ENCODE peak calls at places on chromosomes 5 and 9, in four cellular contexts. U, Z, F and P are unnamed samples.

GRCh38 chr5:84382363-84383295 is 2.1 kb downstream of the EDIL3 start:
- DNase-seq in U (peak; percentile 58), Z (peak; percentile 87), F (peak; percentile 69), P (no peak)

GRCh38 chr9:6024035-6024554 is 8.7 kb upstream of the RANBP6 start:
- DNase-seq in U (no peak), Z (no peak), F (no peak), P (no peak)

GRCh38 chr5:138177936-138178515 is 404 bp downstream of the BRD8 start:
- DNase-seq in U (peak; percentile 33), Z (no peak), F (no peak), P (no peak)

GRCh38 chr5:178074266-178074952 is 38.9 kb upstream of the N4BP3 start:
- DNase-seq in U (no peak), Z (no peak), F (no peak), P (no peak)

GRCh38 chr9:5112646-5113045 is 72.8 kb downstream of the INSL6 start:
- DNase-seq in U (no peak), Z (no peak), F (no peak), P (no peak)

GRCh38 chr5:108529381-108529780 is 147.5 kb upstream of the FBXL17 start:
- DNase-seq in U (peak; percentile 27), Z (no peak), F (no peak), P (no peak)

GRCh38 chr5:89120719-89121118 is 237.7 kb upstream of the MEF2C start:
- DNase-seq in U (peak; percentile 13), Z (no peak), F (no peak), P (no peak)

GRCh38 chr5:149759986-149760699 is 30.0 kb downstream of the PPARGC1B start:
- DNase-seq in U (no peak), Z (no peak), F (no peak), P (no peak)

GRCh38 chr5:171601266-171601881 is 181.9 kb downstream of the FGF18 start:
- DNase-seq in U (no peak), Z (peak; percentile 65), F (peak; percentile 64), P (no peak)

GRCh38 chr5:138305797-138306196 is 25.8 kb downstream of the CDC25C start:
- DNase-seq in U (no peak), Z (no peak), F (no peak), P (no peak)

GRCh38 chr5:154287136-154287535 is 96.6 kb downstream of the GALNT10 start:
- DNase-seq in U (peak; percentile 86), Z (peak; percentile 63), F (peak; percentile 79), P (no peak)

GRCh38 chr9:136020206-136020605 is 59.0 kb upstream of the UBAC1 start:
- DNase-seq in U (no peak), Z (no peak), F (peak; percentile 53), P (no peak)

GRCh38 chr9:95089257-95089873 is 228.1 kb downstream of the FANCC start:
- DNase-seq in U (no peak), Z (no peak), F (no peak), P (no peak)

GRCh38 chr9:91623004-91623403 is 199.4 kb upstream of the NFIL3 start:
- DNase-seq in U (no peak), Z (no peak), F (no peak), P (no peak)

GRCh38 chr9:90124961-90125360 is 517.7 kb downstream of the DIRAS2 start:
- DNase-seq in U (no peak), Z (no peak), F (no peak), P (no peak)

GRCh38 chr9:115250646-115251045 is 132.7 kb upstream of the TNC start:
- DNase-seq in U (peak; percentile 95), Z (no peak), F (no peak), P (no peak)

GRCh38 chr9:92650839-92651621 is 18.9 kb downstream of the IPPK start:
- DNase-seq in U (peak; percentile 93), Z (no peak), F (peak; percentile 46), P (no peak)

DNA sequence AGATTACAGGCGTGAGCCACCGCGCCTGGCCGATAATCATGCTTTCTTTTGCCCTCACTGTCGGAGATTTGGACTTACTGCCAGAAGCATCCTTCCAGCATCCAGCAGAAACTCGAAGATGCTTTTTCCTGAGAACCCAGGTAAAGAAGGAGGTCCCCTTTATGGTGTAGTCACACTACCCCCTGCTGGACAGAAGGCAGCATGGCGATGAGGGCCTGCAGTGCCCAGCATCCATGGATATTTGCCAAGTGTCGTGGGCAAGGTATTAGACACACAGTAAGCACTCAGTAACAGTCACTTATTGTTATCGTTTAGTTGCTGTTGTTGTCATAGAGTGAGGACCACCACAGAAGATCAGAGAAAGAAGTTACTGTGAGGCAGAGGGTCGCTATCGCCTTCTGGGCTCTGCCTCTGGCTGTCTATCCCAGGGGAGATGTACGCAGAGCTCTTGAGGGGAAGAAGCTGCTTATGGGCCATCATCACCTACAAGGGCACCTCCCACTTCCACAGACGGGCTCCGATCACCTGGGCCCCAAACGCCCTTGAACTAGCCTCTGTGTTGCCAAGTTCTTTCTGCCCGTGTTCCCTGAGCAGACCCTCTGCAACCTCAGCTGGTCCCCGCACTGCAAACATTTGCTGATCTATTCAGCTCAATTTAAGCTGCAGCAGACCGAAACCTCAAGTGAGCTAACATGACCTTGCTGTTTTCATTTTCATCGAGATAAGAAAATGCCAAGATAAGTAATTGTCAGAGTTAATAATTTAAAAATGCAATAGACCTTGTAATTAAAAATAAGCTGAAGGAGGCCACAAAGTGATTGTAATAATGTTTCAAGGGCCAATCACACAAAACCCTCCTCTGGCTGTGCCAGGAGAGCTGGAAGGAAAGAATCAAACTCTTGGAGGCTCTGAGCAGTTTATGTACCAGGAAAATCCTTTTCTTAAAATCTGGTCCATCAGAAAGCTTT is 23.9 kb downstream of the C5orf15 start:
- DNase-seq in U (peak; percentile 65), Z (peak; percentile 59), F (peak; percentile 75), P (no peak)
- TF ChIP-seq CTCF in U (peak; percentile 76), Z (peak; percentile 65), F (peak; percentile 55), P (no peak)

GRCh38 chr9:23700359-23700758 is 125.7 kb downstream of the ELAVL2 start:
- DNase-seq in U (no peak), Z (no peak), F (no peak), P (no peak)

GRCh38 chr9:23701291-23701690 is 124.7 kb downstream of the ELAVL2 start:
- DNase-seq in U (no peak), Z (no peak), F (no peak), P (no peak)

GRCh38 chr9:23707249-23707648 is 118.8 kb downstream of the ELAVL2 start:
- DNase-seq in U (no peak), Z (no peak), F (no peak), P (no peak)

GRCh38 chr9:23698161-23698560 is 127.9 kb downstream of the ELAVL2 start:
- DNase-seq in U (no peak), Z (no peak), F (no peak), P (no peak)

GRCh38 chr9:23702311-23702922 is 123.6 kb downstream of the ELAVL2 start:
- DNase-seq in U (no peak), Z (no peak), F (no peak), P (no peak)
- TF ChIP-seq CTCF in U (no peak), Z (no peak), F (no peak), P (no peak)

DNA sequence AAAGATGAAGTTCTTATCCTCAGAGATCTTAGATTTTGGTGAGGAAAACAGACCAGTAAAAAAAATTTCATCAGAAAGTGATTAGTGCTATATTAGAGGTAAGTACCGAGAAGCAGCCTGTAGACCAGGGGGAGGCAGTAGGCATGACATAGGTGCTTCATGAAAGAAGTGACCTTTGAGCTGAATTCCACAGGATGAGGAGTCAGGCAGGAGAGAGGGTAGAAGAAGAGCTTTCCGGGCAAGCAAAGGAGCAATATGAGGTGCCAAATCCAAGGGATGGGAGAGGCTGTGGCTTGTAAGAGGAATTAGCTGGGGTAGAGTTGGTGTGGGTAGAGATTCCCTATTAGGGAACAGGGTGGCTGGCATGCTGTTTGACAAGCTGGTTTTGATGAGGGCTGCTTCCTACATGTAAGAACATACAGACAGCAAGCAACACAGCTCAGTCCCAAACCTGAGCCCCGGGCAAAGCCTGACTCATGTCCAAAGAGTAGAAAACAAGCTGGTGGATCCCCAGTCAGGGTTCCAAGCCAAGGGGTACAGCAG is 48.4 kb upstream of the PWWP2A start:
- DNase-seq in U (no peak), Z (no peak), F (no peak), P (no peak)
- TF ChIP-seq CTCF in U (no peak), Z (no peak), F (no peak), P (no peak)

GRCh38 chr5:77491783-77492652 is at the start of gene WDR41:
- DNase-seq in U (peak; percentile 96), Z (peak; percentile 97), F (peak; percentile 96), P (peak; percentile 65)

GRCh38 chr5:77494935-77495334 is 2.8 kb upstream of the WDR41 start:
- DNase-seq in U (no peak), Z (no peak), F (no peak), P (no peak)

DNA sequence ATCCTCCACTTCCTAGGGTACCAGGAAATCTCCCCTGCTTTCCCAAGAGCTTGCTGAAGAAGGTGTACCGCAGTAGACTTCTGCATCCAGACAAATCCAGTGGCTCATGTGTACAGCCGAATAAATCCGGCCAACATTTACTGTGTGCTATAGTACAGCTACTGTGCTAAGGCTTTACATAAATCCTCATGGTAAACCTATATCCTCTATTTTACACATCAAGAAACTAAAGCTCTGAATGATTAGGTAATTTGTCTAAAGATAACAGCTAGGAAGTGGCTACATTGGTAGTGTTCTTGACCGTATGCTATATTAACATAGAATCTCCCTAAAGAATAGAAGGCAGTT is 511 bp upstream of the WDR41 start:
- DNase-seq in U (no peak), Z (no peak), F (no peak), P (no peak)
- TF ChIP-seq CTCF in U (no peak), Z (no peak), F (no peak), P (no peak)

DNA sequence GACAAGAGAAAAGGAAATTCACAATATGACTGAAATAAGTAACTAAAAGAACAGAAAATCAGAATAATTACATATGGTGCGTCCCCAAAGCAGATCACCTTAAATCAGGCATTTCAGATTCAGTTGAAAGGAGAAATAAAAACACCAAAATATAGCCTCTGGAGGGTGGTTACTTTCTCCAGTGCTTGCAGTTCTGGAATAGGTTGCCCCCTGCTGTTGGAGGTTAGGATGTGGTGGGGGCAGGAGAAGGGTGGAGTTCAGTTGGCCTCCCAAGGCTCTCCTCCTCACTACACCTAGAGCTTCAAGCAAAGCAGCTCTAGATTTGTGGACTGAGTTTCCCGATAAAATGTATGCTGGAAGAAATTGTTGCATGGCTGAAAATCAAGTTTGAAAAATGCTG is 338.2 kb upstream of the TLE4 start:
- DNase-seq in U (peak; percentile 76), Z (no peak), F (no peak), P (no peak)
- TF ChIP-seq CTCF in U (peak; percentile 75), Z (peak; percentile 36), F (no peak), P (no peak)

GRCh38 chr9:121055642-121056143 is 5.6 kb upstream of the C5 start:
- DNase-seq in U (peak; percentile 13), Z (no peak), F (no peak), P (no peak)
- TF ChIP-seq CTCF in U (peak; percentile 42), Z (peak; percentile 18), F (no peak), P (no peak)

DNA sequence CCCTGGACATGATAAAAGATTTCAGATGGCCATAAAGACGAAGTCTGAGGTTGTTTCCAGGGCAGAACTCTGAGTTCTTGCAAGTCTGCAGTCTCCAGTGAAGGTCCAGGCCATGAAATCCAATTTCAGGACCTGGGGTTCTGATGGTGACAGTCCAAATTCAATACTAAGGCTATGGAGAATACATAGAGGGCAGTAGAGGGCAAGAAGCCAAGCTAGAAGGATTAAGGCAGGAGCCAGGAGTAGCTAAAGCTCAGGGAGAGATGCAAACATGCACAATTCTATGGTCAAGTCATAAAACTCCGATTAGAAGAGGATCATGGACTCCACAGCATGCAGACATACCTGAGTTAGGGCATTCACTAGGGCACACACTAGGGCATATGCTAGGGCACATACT is 11.4 kb downstream of the SLIT3 start:
- DNase-seq in U (no peak), Z (no peak), F (no peak), P (no peak)
- TF ChIP-seq CTCF in U (no peak), Z (no peak), F (no peak), P (no peak)

GRCh38 chr9:32069169-32069813 is 315.2 kb upstream of the ACO1 start:
- DNase-seq in U (no peak), Z (no peak), F (no peak), P (no peak)
- TF ChIP-seq CTCF in U (peak; percentile 12), Z (no peak), F (no peak), P (no peak)

GRCh38 chr5:93789173-93790070 is 48.0 kb upstream of the POU5F2 start:
- DNase-seq in U (peak; percentile 46), Z (no peak), F (no peak), P (no peak)
- TF ChIP-seq CTCF in U (peak; percentile 3), Z (peak; percentile 45), F (no peak), P (no peak)